ENCODE peak calls at places on chromosomes 5 and 9, in eight cellular contexts. C is adrenal gland, Z is cardiac muscle cell, N is heart right ventricle, I is hepatocyte, L is astrocyte of the spinal cord, T is AG10803, H is Peyer's patch. Q is an unnamed sample.

GRCh38 chr5:68395302-68395701 is 179.7 kb downstream of the PIK3R1 start:
- DNase-seq in C (no peak), Z (no peak), N (no peak), I (no peak), L (no peak), T (no peak), H (no peak), Q (no peak)

GRCh38 chr9:11792870-11793269 is 900.3 kb upstream of the TYRP1 start:
- DNase-seq in C (no peak), Z (no peak), N (no peak), I (no peak), L (no peak), T (no peak), H (no peak), Q (no peak)

GRCh38 chr9:123392802-123393201 is 36.8 kb downstream of the CRB2 start:
- DNase-seq in C (no peak), Z (no peak), N (no peak), I (no peak), L (no peak), T (no peak), H (no peak), Q (no peak)

GRCh38 chr5:171152382-171152781 is 156.7 kb upstream of the TLX3 start:
- DNase-seq in C (no peak), Z (no peak), N (no peak), I (no peak), L (peak), T (peak), H (no peak), Q (peak)

GRCh38 chr5:38922199-38922598 is 76.4 kb downstream of the OSMR start:
- DNase-seq in C (peak), Z (peak), N (peak), I (peak), L (peak), T (peak), H (no peak), Q (peak)

GRCh38 chr5:124634820-124635323 is 111.6 kb downstream of the ZNF608 start:
- DNase-seq in C (no peak), Z (no peak), N (no peak), I (no peak), L (no peak), T (peak), H (no peak), Q (peak)

GRCh38 chr5:171850354-171850947 is 64.8 kb downstream of the SMIM23 start:
- DNase-seq in C (no peak), Z (peak), N (no peak), I (no peak), L (no peak), T (no peak), H (no peak), Q (peak)

GRCh38 chr9:21017092-21017491 is 14.3 kb downstream of the HACD4 start:
- DNase-seq in C (no peak), Z (no peak), N (no peak), I (no peak), L (peak), T (peak), H (no peak), Q (peak)

GRCh38 chr9:92600742-92601261 is 65.0 kb upstream of the ECM2 start:
- DNase-seq in C (no peak), Z (no peak), N (no peak), I (no peak), L (peak), T (peak), H (no peak), Q (peak)

GRCh38 chr5:98606961-98607360 is 166.5 kb upstream of the RGMB start:
- DNase-seq in C (no peak), Z (no peak), N (no peak), I (no peak), L (no peak), T (no peak), H (no peak), Q (no peak)

GRCh38 chr5:111389390-111390082 is 122.8 kb downstream of the STARD4 start:
- DNase-seq in C (no peak), Z (no peak), N (no peak), I (no peak), L (peak), T (peak), H (no peak), Q (peak)

GRCh38 chr9:18905033-18905882 is 127.8 kb downstream of the SAXO1 start:
- DNase-seq in C (no peak), Z (no peak), N (no peak), I (no peak), L (peak), T (peak), H (no peak), Q (peak)

GRCh38 chr9:124696101-124696500 is 75.0 kb downstream of the NR6A1 start:
- DNase-seq in C (no peak), Z (no peak), N (no peak), I (no peak), L (peak), T (peak), H (no peak), Q (peak)

GRCh38 chr9:123637596-123637939 is 281.6 kb downstream of the CRB2 start:
- DNase-seq in C (no peak), Z (no peak), N (no peak), I (no peak), L (peak), T (peak), H (no peak), Q (peak)

GRCh38 chr9:90022474-90022873 is 417.7 kb downstream of the GADD45G start:
- DNase-seq in C (no peak), Z (no peak), N (no peak), I (no peak), L (no peak), T (no peak), H (no peak), Q (no peak)

GRCh38 chr5:87340716-87341115 is 72.0 kb downstream of the CCNH start:
- DNase-seq in C (no peak), Z (no peak), N (no peak), I (no peak), L (no peak), T (no peak), H (no peak), Q (no peak)

GRCh38 chr5:181205402-181205734 is 372 bp upstream of the TRIM7 start:
- DNase-seq in C (no peak), Z (peak), N (no peak), I (no peak), L (no peak), T (no peak), H (no peak), Q (no peak)

GRCh38 chr9:134296301-134297081 is 29.8 kb upstream of the RXRA start:
- DNase-seq in C (no peak), Z (no peak), N (no peak), I (no peak), L (no peak), T (no peak), H (no peak), Q (no peak)

GRCh38 chr9:134293576-134294227 is 32.6 kb upstream of the RXRA start:
- DNase-seq in C (no peak), Z (no peak), N (no peak), I (peak), L (no peak), T (peak), H (no peak), Q (no peak)

GRCh38 chr9:87336914-87337333 is 160.7 kb upstream of the DAPK1 start:
- DNase-seq in C (peak), Z (peak), N (peak), I (peak), L (peak), T (peak), H (no peak), Q (peak)

GRCh38 chr5:101678494-101679193 is 617.4 kb downstream of the SLCO4C1 start:
- DNase-seq in C (peak), Z (peak), N (peak), I (peak), L (peak), T (peak), H (no peak), Q (peak)

GRCh38 chr5:132526290-132526973 is 16.9 kb downstream of the IL5 start:
- DNase-seq in C (peak), Z (peak), N (peak), I (peak), L (peak), T (peak), H (peak), Q (peak)

GRCh38 chr5:5026407-5026780 is 113.7 kb upstream of the ADAMTS16 start:
- DNase-seq in C (no peak), Z (no peak), N (no peak), I (no peak), L (no peak), T (no peak), H (no peak), Q (no peak)

GRCh38 chr5:74409166-74409706 is 231.3 kb downstream of the ENC1 start:
- DNase-seq in C (no peak), Z (no peak), N (no peak), I (no peak), L (no peak), T (no peak), H (no peak), Q (no peak)

GRCh38 chr9:81737871-81738507 is 48.6 kb upstream of the TLE1 start:
- DNase-seq in C (peak), Z (no peak), N (peak), I (peak), L (peak), T (peak), H (no peak), Q (peak)

GRCh38 chr5:115480245-115480644 is 64.3 kb downstream of the FEM1C start:
- DNase-seq in C (no peak), Z (no peak), N (no peak), I (no peak), L (no peak), T (no peak), H (no peak), Q (no peak)

GRCh38 chr9:126440938-126441337 is 114.3 kb downstream of the MVB12B start:
- DNase-seq in C (no peak), Z (no peak), N (no peak), I (no peak), L (peak), T (peak), H (no peak), Q (peak)

GRCh38 chr5:134840811-134841210 is 5.0 kb upstream of the C5orf24 start:
- DNase-seq in C (no peak), Z (no peak), N (no peak), I (no peak), L (no peak), T (no peak), H (no peak), Q (no peak)

GRCh38 chr9:91419222-91420191 is 4.1 kb downstream of the NFIL3 start:
- DNase-seq in C (peak), Z (no peak), N (peak), I (peak), L (peak), T (peak), H (no peak), Q (peak)

GRCh38 chr9:92609142-92609500 is 60.8 kb downstream of the IPPK start:
- DNase-seq in C (no peak), Z (peak), N (no peak), I (no peak), L (no peak), T (peak), H (no peak), Q (peak)

GRCh38 chr5:79771387-79771786 is 81.8 kb downstream of the CMYA5 start:
- DNase-seq in C (no peak), Z (no peak), N (no peak), I (no peak), L (peak), T (peak), H (no peak), Q (peak)

GRCh38 chr5:135456238-135457099 is 4.3 kb upstream of the TIFAB start:
- DNase-seq in C (peak), Z (no peak), N (no peak), I (peak), L (peak), T (peak), H (no peak), Q (peak)

GRCh38 chr9:93379051-93379450 is 72.4 kb upstream of the FAM120A start:
- DNase-seq in C (no peak), Z (no peak), N (no peak), I (no peak), L (no peak), T (no peak), H (no peak), Q (no peak)

GRCh38 chr5:146947181-146947941 is 68.8 kb upstream of the PPP2R2B start:
- DNase-seq in C (peak), Z (peak), N (no peak), I (peak), L (no peak), T (no peak), H (no peak), Q (peak)
- TF ChIP-seq CTCF in C (peak), Z (peak), N (peak), I (peak), L (peak), T (peak), H (peak), Q (no peak)

GRCh38 chr9:136888454-136888853 is 2.1 kb downstream of the TRAF2 start:
- DNase-seq in C (no peak), Z (no peak), N (no peak), I (no peak), L (no peak), T (no peak), H (no peak), Q (no peak)
- H3K4me3 ChIP-seq in C (no peak), Z (no peak), N (no peak), I (no peak), L (no peak), T (no peak), H (no peak), Q (no peak)

GRCh38 chr5:81854485-81854884 is 103.6 kb upstream of the SSBP2 start:
- DNase-seq in C (no peak), Z (no peak), N (no peak), I (no peak), L (no peak), T (no peak), H (no peak), Q (no peak)
- TF ChIP-seq CTCF in C (peak), Z (peak), N (no peak), I (peak), L (peak), T (peak), H (no peak), Q (peak)

GRCh38 chr9:107485451-107486043 is 4.0 kb downstream of the KLF4 start:
- DNase-seq in C (no peak), Z (no peak), N (no peak), I (no peak), L (no peak), T (no peak), H (no peak), Q (no peak)
- H3K4me3 ChIP-seq in C (no peak), Z (no peak), N (peak), I (peak), L (no peak), T (peak), H (no peak), Q (no peak)

DNA sequence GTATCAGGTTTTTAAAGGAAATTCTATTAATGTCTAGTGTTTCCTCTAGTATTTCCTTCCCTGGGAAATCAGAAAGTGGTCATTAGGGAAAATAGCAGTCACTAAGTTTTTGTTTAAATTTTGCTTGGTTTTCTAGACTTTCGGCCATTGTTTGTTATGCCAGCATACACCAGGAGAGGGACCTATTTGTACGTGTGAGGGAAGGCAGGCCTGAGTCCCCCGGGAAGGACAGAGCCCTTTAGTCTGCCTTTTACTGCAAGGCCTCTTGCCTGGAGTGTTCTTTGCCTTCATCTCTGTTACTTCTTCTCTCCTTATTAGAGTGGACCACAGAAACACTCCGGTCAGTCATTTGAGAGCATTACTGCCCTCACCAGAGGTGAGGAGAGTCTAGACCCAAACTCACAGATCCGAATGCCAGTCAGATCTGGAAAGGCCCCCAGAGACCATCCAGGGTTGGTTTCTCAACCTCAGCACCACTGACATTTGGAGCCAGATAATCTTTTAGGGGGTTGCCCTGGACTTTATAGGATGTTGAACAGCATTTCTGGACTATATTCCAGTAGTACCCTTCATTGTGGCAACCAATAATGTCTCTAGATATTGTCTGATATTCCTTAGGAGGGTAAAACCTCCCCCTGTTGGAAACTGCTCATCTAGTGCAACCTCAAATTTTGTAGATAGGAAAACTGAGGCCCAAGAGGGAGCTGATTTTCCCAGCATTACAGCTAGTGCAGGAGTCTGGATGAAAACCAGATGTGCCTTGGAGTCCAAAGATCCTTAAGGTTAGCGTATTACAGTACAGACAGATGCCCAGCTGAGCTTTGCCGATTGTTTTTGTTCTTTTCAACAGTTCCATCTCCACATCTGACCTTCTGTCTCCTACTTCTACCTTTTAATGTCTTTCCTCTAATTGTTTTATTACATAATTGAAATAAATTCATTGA is 93.0 kb upstream of the NIPAL4 start:
- DNase-seq in C (no peak), Z (peak), N (peak), I (peak), L (peak), T (peak), H (no peak), Q (peak)
- TF ChIP-seq CTCF in C (peak), Z (peak), N (peak), I (peak), L (peak), T (peak), H (no peak), Q (peak)

DNA sequence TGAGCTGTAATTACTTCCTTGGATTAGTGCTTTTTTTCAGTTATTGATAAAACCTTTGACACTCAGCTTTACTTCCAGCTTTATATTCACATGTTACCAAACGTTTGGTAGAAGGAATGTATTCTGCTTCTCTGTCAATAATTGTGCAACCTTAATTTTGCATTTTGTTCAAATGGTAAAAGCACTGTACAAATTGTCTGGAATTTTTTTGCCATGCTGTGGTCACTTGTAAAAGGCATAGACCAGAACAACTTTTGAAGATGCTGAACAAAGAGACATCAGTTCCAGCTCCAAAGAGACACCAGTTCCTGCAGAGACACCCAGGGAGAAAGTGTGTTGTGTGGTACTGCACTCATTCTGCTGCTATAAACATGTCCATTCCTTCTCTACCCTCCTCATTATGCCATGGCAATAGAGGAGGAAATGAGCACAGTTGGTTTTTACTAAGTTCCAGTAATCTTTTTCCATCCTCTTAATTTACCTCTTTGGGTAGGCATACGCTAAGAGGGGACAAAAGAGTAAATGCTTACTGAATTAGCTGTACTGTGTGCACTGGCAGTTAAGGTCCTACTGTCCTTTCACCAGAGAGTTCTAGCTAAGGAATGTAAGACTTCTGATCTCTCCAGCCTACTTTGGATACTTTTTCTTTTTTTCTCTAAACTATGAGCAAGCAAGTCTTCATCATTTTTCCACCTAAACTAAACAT is 387.4 kb downstream of the FGF10 start:
- DNase-seq in C (no peak), Z (no peak), N (no peak), I (no peak), L (peak), T (no peak), H (no peak), Q (no peak)
- H3K4me3 ChIP-seq in C (no peak), Z (no peak), N (no peak), I (no peak), L (no peak), T (no peak), H (no peak), Q (no peak)

GRCh38 chr9:114153761-114154596 is 1.4 kb upstream of the COL27A1 start:
- DNase-seq in C (no peak), Z (peak), N (no peak), I (peak), L (no peak), T (no peak), H (no peak), Q (peak)
- TF ChIP-seq CTCF in C (no peak), Z (peak), N (no peak), I (peak), L (peak), T (peak), H (no peak), Q (peak)

DNA sequence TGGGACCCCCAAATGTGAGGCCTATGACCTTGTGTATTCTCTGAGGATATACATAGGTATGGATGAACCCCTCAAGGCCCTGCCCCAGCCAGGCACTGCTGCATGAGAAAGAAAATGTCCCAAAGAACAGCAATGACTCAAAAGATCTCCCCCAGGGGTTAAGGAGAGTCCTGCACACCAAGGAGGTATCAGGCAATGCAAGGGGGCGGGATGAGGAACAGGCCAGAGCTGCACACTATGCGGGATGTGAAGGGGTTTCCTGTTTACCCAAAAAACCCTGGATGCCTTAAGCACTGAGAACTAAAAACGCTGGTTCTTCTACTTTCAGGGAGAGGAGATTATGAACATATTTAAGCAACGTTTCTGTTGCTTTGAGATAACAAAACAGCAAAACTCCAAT is 3.4 kb downstream of the RAPGEF1 start:
- DNase-seq in C (no peak), Z (no peak), N (no peak), I (no peak), L (no peak), T (no peak), H (no peak), Q (no peak)
- H3K4me3 ChIP-seq in C (no peak), Z (no peak), N (peak), I (no peak), L (no peak), T (no peak), H (no peak), Q (no peak)

Q was measured in cardiac fibroblast.